ENCODE peak calls at places on chromosomes 3 and 15, in ten cellular contexts. P is epithelial cell of esophagus; A is mucosa of gallbladder; K is NCI-H345; Y is NCI-H1092 treated with DMSO at 0.1 percent for 48 hours; X is keratinocyte; N is CD8-positive, alpha-beta memory T cell; I is substantia nigra; H is AG04450; L is suprapubic skin. C is an unnamed sample.
A peak's percentile ranks its signal among the peaks of the same experiment; 100 is the strongest.

GRCh38 chr15:64536244-64536836 is 76.0 kb downstream of the ZNF609 start:
- DNase-seq in P (peak; percentile 92), A (no peak), K (no peak), Y (no peak), X (peak; percentile 57), N (no peak), I (no peak), H (peak; percentile 53), L (no peak), C (no peak)

GRCh38 chr15:31347067-31347975 is 20.7 kb downstream of the KLF13 start:
- DNase-seq in P (no peak), A (no peak), K (no peak), Y (no peak), X (no peak), N (peak; percentile 67), I (no peak), H (no peak), L (no peak), C (no peak)

GRCh38 chr3:157836022-157836421 is 270.2 kb downstream of the SHOX2 start:
- DNase-seq in P (no peak), A (no peak), K (no peak), Y (no peak), X (no peak), N (no peak), I (no peak), H (no peak), L (no peak), C (no peak)

GRCh38 chr3:49500408-49501257 is 30.6 kb downstream of the DAG1 start:
- DNase-seq in P (peak; percentile 97), A (peak; percentile 74), K (no peak), Y (no peak), X (peak; percentile 71), N (no peak), I (no peak), H (peak; percentile 87), L (no peak), C (no peak)

GRCh38 chr3:34034840-34035239 is 236.4 kb downstream of the PDCD6IP start:
- DNase-seq in P (no peak), A (no peak), K (no peak), Y (no peak), X (no peak), N (no peak), I (no peak), H (no peak), L (no peak), C (no peak)

GRCh38 chr3:170429050-170429449 is 10.4 kb downstream of the CLDN11 start:
- DNase-seq in P (no peak), A (no peak), K (no peak), Y (no peak), X (no peak), N (no peak), I (no peak), H (no peak), L (no peak), C (no peak)

GRCh38 chr3:194404365-194405140 is 5.5 kb upstream of the GP5 start:
- DNase-seq in P (peak; percentile 67), A (peak; percentile 40), K (peak; percentile 71), Y (peak; percentile 63), X (no peak), N (no peak), I (no peak), H (no peak), L (no peak), C (no peak)

GRCh38 chr3:146275476-146275875 is 24.6 kb upstream of the PLSCR4 start:
- DNase-seq in P (no peak), A (no peak), K (no peak), Y (no peak), X (no peak), N (no peak), I (no peak), H (no peak), L (no peak), C (no peak)

GRCh38 chr15:36186376-36186775 is 393.1 kb upstream of the CDIN1 start:
- DNase-seq in P (no peak), A (no peak), K (no peak), Y (no peak), X (no peak), N (no peak), I (no peak), H (no peak), L (no peak), C (no peak)

GRCh38 chr15:70589221-70589620 is 174.1 kb downstream of the UACA start:
- DNase-seq in P (no peak), A (no peak), K (no peak), Y (no peak), X (no peak), N (no peak), I (no peak), H (no peak), L (no peak), C (no peak)

GRCh38 chr3:32249184-32249782 is 10.8 kb downstream of the CMTM8 start:
- DNase-seq in P (peak; percentile 83), A (no peak), K (no peak), Y (no peak), X (peak; percentile 32), N (no peak), I (no peak), H (peak; percentile 42), L (no peak), C (no peak)

GRCh38 chr3:186322761-186323160 is 39.3 kb downstream of the DGKG start:
- DNase-seq in P (no peak), A (no peak), K (no peak), Y (no peak), X (no peak), N (no peak), I (no peak), H (no peak), L (no peak), C (no peak)

GRCh38 chr3:143084856-143085731 is 34.5 kb upstream of the CHST2 start:
- DNase-seq in P (peak; percentile 71), A (no peak), K (no peak), Y (no peak), X (no peak), N (no peak), I (no peak), H (no peak), L (no peak), C (no peak)

GRCh38 chr15:81449836-81450474 is 75.9 kb upstream of the TMC3 start:
- DNase-seq in P (peak; percentile 60), A (no peak), K (peak; percentile 7), Y (no peak), X (no peak), N (no peak), I (no peak), H (no peak), L (no peak), C (no peak)